ENCODE peak calls at places on chromosomes 16 and 17, in seven cellular contexts. J, A, Y, R, V, C and M are unnamed samples. For H3K4me1, the result is how much of the 10 kb centered on the place peaks cover.

GRCh38 chr17:14464741-14465140 is 163.9 kb downstream of the HS3ST3B1 start:
- ATAC-seq in J (no peak), A (no peak), Y (no peak), R (no peak), V (no peak), C (no peak), M (no peak)

GRCh38 chr16:57145964-57146647 is 39.7 kb downstream of the PSME3IP1 start:
- ATAC-seq in J (no peak), A (peak), Y (peak), R (no peak), V (no peak), C (no peak), M (no peak)

GRCh38 chr17:19534562-19535149 is 1.0 kb downstream of the SLC47A1 start:
- ATAC-seq in J (no peak), A (no peak), Y (no peak), R (peak), V (no peak), C (no peak), M (no peak)

GRCh38 chr16:70685938-70686375 is at the start of gene MTSS2:
- ATAC-seq in J (peak), A (peak), Y (peak), R (peak), V (peak), C (peak), M (peak)

GRCh38 chr16:81734632-81735434 is 44.3 kb upstream of the PLCG2 start:
- ATAC-seq in J (no peak), A (no peak), Y (no peak), R (no peak), V (no peak), C (no peak), M (no peak)

GRCh38 chr17:48358203-48358602 is 71.8 kb downstream of the SKAP1 start:
- ATAC-seq in J (no peak), A (no peak), Y (no peak), R (peak), V (no peak), C (no peak), M (no peak)

GRCh38 chr17:72588961-72589360 is 468.1 kb downstream of the SOX9 start:
- ATAC-seq in J (peak), A (peak), Y (peak), R (no peak), V (peak), C (no peak), M (no peak)

GRCh38 chr16:52546291-52546941 is 527 bp downstream of the TOX3 start:
- ATAC-seq in J (peak), A (peak), Y (peak), R (no peak), V (peak), C (no peak), M (no peak)

GRCh38 chr17:63780507-63780906 is 6.5 kb downstream of the DDX42 start:
- ATAC-seq in J (peak), A (peak), Y (peak), R (no peak), V (no peak), C (peak), M (no peak)

GRCh38 chr17:68707032-68707431 is 105.9 kb upstream of the FAM20A start:
- ATAC-seq in J (peak), A (no peak), Y (no peak), R (no peak), V (peak), C (no peak), M (no peak)

GRCh38 chr17:6374761-6375312 is 60.1 kb downstream of the AIPL1 start:
- ATAC-seq in J (peak), A (no peak), Y (peak), R (no peak), V (peak), C (no peak), M (no peak)

GRCh38 chr17:49547566-49547965 is 28.1 kb upstream of the NXPH3 start:
- ATAC-seq in J (no peak), A (no peak), Y (no peak), R (no peak), V (no peak), C (no peak), M (no peak)

GRCh38 chr17:27577884-27578717 is 52.9 kb upstream of the LGALS9 start:
- ATAC-seq in J (peak), A (peak), Y (no peak), R (no peak), V (peak), C (peak), M (peak)

GRCh38 chr17:16297367-16298139 is 55.7 kb downstream of the CENPV start:
- ATAC-seq in J (peak), A (no peak), Y (peak), R (no peak), V (peak), C (no peak), M (no peak)

DNA sequence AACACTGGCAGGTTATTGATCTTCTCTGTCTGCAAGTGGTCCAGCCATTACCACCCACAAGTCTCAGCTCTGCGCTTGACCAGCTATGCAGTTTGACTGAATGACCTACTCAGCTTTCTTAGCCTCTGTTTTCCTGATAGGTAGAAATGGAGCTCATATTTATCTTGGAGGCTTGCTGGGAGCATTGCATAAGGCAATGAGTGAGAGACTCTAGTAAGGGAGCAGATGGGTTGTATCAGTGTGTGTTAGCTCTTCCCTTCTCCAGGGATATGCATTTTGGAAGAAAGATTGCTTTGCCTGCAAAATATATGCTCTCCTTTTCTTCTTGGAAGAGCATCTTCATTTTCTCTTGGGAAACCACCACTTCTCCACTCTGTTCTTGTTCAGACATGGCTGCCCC is 26.1 kb downstream of the DHRS7C start:
- ATAC-seq in J (no peak), A (no peak), Y (no peak), R (no peak), V (no peak), C (no peak), M (no peak)
- H3K4me1 ChIP-seq in J (under half), A (under half), Y (under half), R (under half), V (under half), C (under half), M (under half)

GRCh38 chr17:8611671-8612298 is 18.7 kb downstream of the MYH10 start:
- ATAC-seq in J (no peak), A (no peak), Y (no peak), R (no peak), V (no peak), C (peak), M (no peak)
- H3K4me1 ChIP-seq in J (under half), A (under half), Y (under half), R (under half), V (under half), C (under half), M (under half)

DNA sequence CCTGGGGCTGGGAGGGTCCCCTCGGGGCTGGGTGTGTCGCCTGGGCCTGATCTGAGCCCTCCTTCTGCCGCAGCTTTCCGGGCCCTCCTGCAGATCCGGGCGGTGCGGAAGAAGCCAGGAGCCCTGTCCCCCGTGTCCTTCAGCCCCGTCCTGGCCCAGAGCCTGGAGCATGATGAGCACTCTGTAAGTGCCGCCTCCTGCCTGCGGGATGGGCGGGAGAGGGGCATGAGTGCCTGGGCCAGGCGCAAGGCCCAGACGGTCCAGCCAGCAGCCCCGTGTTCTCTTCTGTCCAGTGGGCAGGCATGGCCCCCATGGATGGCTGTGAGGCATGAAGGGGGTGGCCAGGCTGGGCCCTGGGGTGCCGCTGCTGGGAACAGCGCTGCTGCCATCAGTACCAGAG is 16.0 kb upstream of the NUDT16L1 start:
- ATAC-seq in J (no peak), A (peak), Y (no peak), R (no peak), V (no peak), C (peak), M (no peak)
- H3K4me1 ChIP-seq in J (under half), A (under half), Y (under half), R (under half), V (under half), C (under half), M (under half)

DNA sequence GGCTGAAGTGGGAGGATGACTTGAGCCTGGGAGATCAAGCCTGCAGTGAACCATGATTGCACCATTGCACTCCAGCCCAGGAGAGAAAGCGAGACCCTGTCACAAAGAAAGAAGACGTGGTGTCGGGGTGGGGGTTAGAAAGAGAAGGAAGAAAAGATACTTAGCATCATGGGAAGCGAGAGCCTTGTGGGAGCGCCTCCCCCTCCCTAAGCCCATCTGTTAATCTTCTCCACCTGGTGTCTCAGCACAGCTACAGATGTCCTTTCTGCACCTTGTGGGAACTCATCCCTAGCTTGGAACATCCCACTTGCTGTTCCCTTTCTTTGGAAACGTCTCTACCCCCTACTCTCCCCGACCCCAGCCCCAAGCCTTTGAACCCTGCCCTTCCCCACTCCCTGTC is 6.0 kb downstream of the ZNF688 start:
- ATAC-seq in J (no peak), A (no peak), Y (no peak), R (no peak), V (no peak), C (no peak), M (no peak)
- H3K4me1 ChIP-seq in J (under half), A (under half), Y (under half), R (under half), V (under half), C (under half), M (under half)